ENCODE peak calls at places on chromosomes 4 and X, in ten cellular contexts. One of them, this sample, is unnamed. For H3K4me1, the result is how much of the 10 kb centered on the place peaks cover.

GRCh38 chr4:115154826-115155225 is 41.4 kb upstream of the NDST4 start:
- DNase-seq in ovary: no peak
- DNase-seq in endothelial cell of umbilical vein: no peak
- DNase-seq in Peyer's patch: no peak
- DNase-seq in IMR-90: no peak
- DNase-seq in stomach: no peak
- DNase-seq in HepG2: no peak
- DNase-seq in H1: no peak
- DNase-seq in testis: no peak
- DNase-seq in body of pancreas: no peak
- DNase-seq in this sample: no peak

GRCh38 chr4:118776166-118776954 is 59.6 kb downstream of the SEC24D start:
- DNase-seq in body of pancreas: no peak
- DNase-seq in Peyer's patch: no peak
- DNase-seq in IMR-90: peak
- DNase-seq in stomach: no peak
- DNase-seq in H1: no peak
- DNase-seq in testis: no peak
- DNase-seq in HepG2: no peak
- DNase-seq in endothelial cell of umbilical vein: peak
- DNase-seq in ovary: no peak
- DNase-seq in this sample: no peak

GRCh38 chr4:47209833-47210232 is 178.5 kb downstream of the GABRB1 start:
- DNase-seq in Peyer's patch: no peak
- DNase-seq in testis: no peak
- DNase-seq in IMR-90: peak
- DNase-seq in body of pancreas: no peak
- DNase-seq in H1: no peak
- DNase-seq in HepG2: no peak
- DNase-seq in ovary: no peak
- DNase-seq in stomach: no peak
- DNase-seq in endothelial cell of umbilical vein: no peak
- DNase-seq in this sample: no peak

GRCh38 chrX:154370300-154370881 is 4.0 kb downstream of the FLNA start:
- DNase-seq in HepG2: no peak
- DNase-seq in stomach: no peak
- DNase-seq in endothelial cell of umbilical vein: peak
- DNase-seq in H1: no peak
- DNase-seq in IMR-90: no peak
- DNase-seq in Peyer's patch: no peak
- DNase-seq in ovary: peak
- DNase-seq in testis: no peak
- DNase-seq in body of pancreas: no peak
- DNase-seq in this sample: no peak

GRCh38 chr4:128285085-128286023 is 2.3 kb downstream of the PGRMC2 start:
- DNase-seq in ovary: no peak
- DNase-seq in IMR-90: no peak
- DNase-seq in H1: no peak
- DNase-seq in testis: no peak
- DNase-seq in Peyer's patch: no peak
- DNase-seq in body of pancreas: peak
- DNase-seq in HepG2: peak
- DNase-seq in endothelial cell of umbilical vein: peak
- DNase-seq in stomach: no peak
- DNase-seq in this sample: no peak

GRCh38 chr4:161256716-161257115 is 907.1 kb downstream of the FSTL5 start:
- DNase-seq in ovary: no peak
- DNase-seq in HepG2: peak
- DNase-seq in endothelial cell of umbilical vein: peak
- DNase-seq in Peyer's patch: no peak
- DNase-seq in IMR-90: no peak
- DNase-seq in testis: no peak
- DNase-seq in body of pancreas: no peak
- DNase-seq in stomach: no peak
- DNase-seq in H1: no peak
- DNase-seq in this sample: no peak

GRCh38 chr4:184408711-184409081 is 65.7 kb downstream of the IRF2 start:
- DNase-seq in H1: no peak
- DNase-seq in body of pancreas: no peak
- DNase-seq in stomach: no peak
- DNase-seq in IMR-90: no peak
- DNase-seq in ovary: no peak
- DNase-seq in Peyer's patch: no peak
- DNase-seq in endothelial cell of umbilical vein: no peak
- DNase-seq in HepG2: no peak
- DNase-seq in testis: no peak
- DNase-seq in this sample: no peak

GRCh38 chrX:115413246-115413878 is 123.8 kb downstream of the LUZP4 start:
- DNase-seq in testis: no peak
- DNase-seq in H1: no peak
- DNase-seq in stomach: no peak
- DNase-seq in ovary: no peak
- DNase-seq in Peyer's patch: no peak
- DNase-seq in HepG2: no peak
- DNase-seq in body of pancreas: no peak
- DNase-seq in IMR-90: peak
- DNase-seq in endothelial cell of umbilical vein: peak
- DNase-seq in this sample: no peak

GRCh38 chr4:161254375-161254774 is 909.4 kb downstream of the FSTL5 start:
- DNase-seq in H1: no peak
- DNase-seq in body of pancreas: no peak
- DNase-seq in stomach: no peak
- DNase-seq in HepG2: no peak
- DNase-seq in Peyer's patch: no peak
- DNase-seq in IMR-90: no peak
- DNase-seq in testis: no peak
- DNase-seq in ovary: no peak
- DNase-seq in endothelial cell of umbilical vein: no peak
- DNase-seq in this sample: no peak

GRCh38 chr4:176762661-176763308 is 29.9 kb downstream of the VEGFC start:
- DNase-seq in H1: no peak
- DNase-seq in testis: no peak
- DNase-seq in ovary: no peak
- DNase-seq in IMR-90: no peak
- DNase-seq in stomach: no peak
- DNase-seq in body of pancreas: no peak
- DNase-seq in Peyer's patch: no peak
- DNase-seq in HepG2: no peak
- DNase-seq in endothelial cell of umbilical vein: no peak
- DNase-seq in this sample: no peak

GRCh38 chrX:123481908-123482873 is 250.7 kb downstream of the THOC2 start:
- DNase-seq in H1: no peak
- DNase-seq in body of pancreas: no peak
- DNase-seq in ovary: no peak
- DNase-seq in testis: no peak
- DNase-seq in stomach: no peak
- DNase-seq in IMR-90: peak
- DNase-seq in HepG2: no peak
- DNase-seq in Peyer's patch: no peak
- DNase-seq in endothelial cell of umbilical vein: no peak
- DNase-seq in this sample: no peak

GRCh38 chrX:136933617-136934145 is 53.2 kb upstream of the RBMX start:
- DNase-seq in body of pancreas: peak
- DNase-seq in ovary: no peak
- DNase-seq in IMR-90: no peak
- DNase-seq in stomach: no peak
- DNase-seq in Peyer's patch: no peak
- DNase-seq in H1: no peak
- DNase-seq in testis: no peak
- DNase-seq in HepG2: no peak
- DNase-seq in endothelial cell of umbilical vein: peak
- DNase-seq in this sample: no peak

GRCh38 chr4:95729596-95729995 is 110.3 kb upstream of the PDHA2 start:
- DNase-seq in H1: peak
- DNase-seq in endothelial cell of umbilical vein: no peak
- DNase-seq in ovary: no peak
- DNase-seq in IMR-90: no peak
- DNase-seq in testis: no peak
- DNase-seq in body of pancreas: no peak
- DNase-seq in Peyer's patch: no peak
- DNase-seq in HepG2: no peak
- DNase-seq in stomach: no peak
- DNase-seq in this sample: no peak

GRCh38 chrX:8913665-8914409 is 112.7 kb upstream of the FAM9A start:
- DNase-seq in HepG2: no peak
- DNase-seq in IMR-90: peak
- DNase-seq in endothelial cell of umbilical vein: no peak
- DNase-seq in body of pancreas: no peak
- DNase-seq in stomach: no peak
- DNase-seq in Peyer's patch: no peak
- DNase-seq in ovary: peak
- DNase-seq in H1: no peak
- DNase-seq in testis: peak
- DNase-seq in this sample: no peak

GRCh38 chr4:117429061-117429460 is 343.7 kb upstream of the TRAM1L1 start:
- DNase-seq in Peyer's patch: no peak
- DNase-seq in IMR-90: no peak
- DNase-seq in HepG2: no peak
- DNase-seq in stomach: no peak
- DNase-seq in testis: no peak
- DNase-seq in body of pancreas: peak
- DNase-seq in endothelial cell of umbilical vein: no peak
- DNase-seq in ovary: no peak
- DNase-seq in H1: peak
- DNase-seq in this sample: no peak

GRCh38 chr4:120611092-120611491 is 311.4 kb downstream of the PRDM5 start:
- DNase-seq in endothelial cell of umbilical vein: no peak
- DNase-seq in ovary: no peak
- DNase-seq in IMR-90: no peak
- DNase-seq in stomach: no peak
- DNase-seq in H1: no peak
- DNase-seq in testis: no peak
- DNase-seq in Peyer's patch: no peak
- DNase-seq in body of pancreas: no peak
- DNase-seq in HepG2: no peak
- DNase-seq in this sample: no peak

GRCh38 chrX:57607295-57608187 is 15.7 kb downstream of the ZXDB start:
- DNase-seq in endothelial cell of umbilical vein: no peak
- DNase-seq in IMR-90: no peak
- DNase-seq in testis: no peak
- DNase-seq in stomach: no peak
- DNase-seq in HepG2: no peak
- DNase-seq in ovary: no peak
- DNase-seq in Peyer's patch: no peak
- DNase-seq in body of pancreas: no peak
- DNase-seq in H1: no peak
- DNase-seq in this sample: no peak

GRCh38 chrX:52995135-52995973 is 37.0 kb upstream of the FAM156A start:
- DNase-seq in testis: peak
- DNase-seq in ovary: peak
- DNase-seq in IMR-90: peak
- DNase-seq in endothelial cell of umbilical vein: peak
- DNase-seq in HepG2: peak
- DNase-seq in H1: peak
- DNase-seq in body of pancreas: peak
- DNase-seq in stomach: peak
- DNase-seq in Peyer's patch: peak
- DNase-seq in this sample: peak
- TF ChIP-seq POLR2A in testis: no peak
- TF ChIP-seq POLR2A in ovary: peak
- TF ChIP-seq POLR2A in IMR-90: no peak
- TF ChIP-seq POLR2A in endothelial cell of umbilical vein: no peak
- TF ChIP-seq POLR2A in HepG2: peak
- TF ChIP-seq POLR2A in H1: no peak
- TF ChIP-seq POLR2A in body of pancreas: no peak
- TF ChIP-seq POLR2A in stomach: no peak
- TF ChIP-seq POLR2A in Peyer's patch: no peak
- TF ChIP-seq POLR2A in this sample: no peak

GRCh38 chr4:83019794-83020497 is 9.3 kb upstream of the LIN54 start:
- DNase-seq in endothelial cell of umbilical vein: no peak
- DNase-seq in stomach: no peak
- DNase-seq in Peyer's patch: no peak
- DNase-seq in IMR-90: no peak
- DNase-seq in HepG2: no peak
- DNase-seq in ovary: no peak
- DNase-seq in body of pancreas: no peak
- DNase-seq in testis: no peak
- DNase-seq in H1: no peak
- DNase-seq in this sample: no peak
- H3K4me3 ChIP-seq in endothelial cell of umbilical vein: no peak
- H3K4me3 ChIP-seq in stomach: no peak
- H3K4me3 ChIP-seq in Peyer's patch: no peak
- H3K4me3 ChIP-seq in IMR-90: no peak
- H3K4me3 ChIP-seq in HepG2: no peak
- H3K4me3 ChIP-seq in ovary: no peak
- H3K4me3 ChIP-seq in body of pancreas: no peak
- H3K4me3 ChIP-seq in testis: no peak
- H3K4me3 ChIP-seq in H1: no peak
- H3K4me3 ChIP-seq in this sample: no peak

DNA sequence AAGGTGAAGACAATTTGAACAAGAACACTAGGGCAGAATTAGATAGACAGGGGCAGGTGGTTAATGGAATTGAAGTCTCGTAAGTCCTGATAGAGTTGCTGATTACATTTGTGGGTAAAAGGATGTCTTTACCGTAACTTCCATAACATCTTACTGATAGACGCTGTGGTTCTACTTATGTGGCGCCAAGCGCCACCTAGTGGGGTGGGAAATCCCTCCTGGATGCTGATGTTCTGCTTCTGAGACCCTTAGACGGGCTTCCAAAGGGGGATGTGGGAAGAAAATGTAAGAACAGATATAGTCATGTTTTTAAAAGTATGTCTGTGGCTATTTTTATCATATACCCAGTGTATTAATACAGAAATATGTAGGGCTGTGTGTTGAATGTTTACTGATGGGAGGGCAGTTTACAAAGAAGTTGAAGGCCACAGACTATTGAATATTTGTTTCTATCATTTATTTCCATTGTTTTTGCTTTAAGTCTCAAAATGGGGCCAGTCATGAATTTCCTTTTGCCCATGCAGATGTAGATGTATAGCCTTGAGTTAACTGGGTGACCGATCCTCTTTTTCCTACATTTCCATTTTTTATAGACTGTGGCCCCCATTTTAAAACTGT is 12.2 kb upstream of the TLR8 start:
- DNase-seq in ovary: no peak
- DNase-seq in stomach: peak
- DNase-seq in HepG2: peak
- DNase-seq in H1: no peak
- DNase-seq in IMR-90: peak
- DNase-seq in testis: peak
- DNase-seq in Peyer's patch: peak
- DNase-seq in endothelial cell of umbilical vein: peak
- DNase-seq in body of pancreas: no peak
- DNase-seq in this sample: peak
- H3K4me1 ChIP-seq in ovary: under half
- H3K4me1 ChIP-seq in stomach: under half
- H3K4me1 ChIP-seq in HepG2: under half
- H3K4me1 ChIP-seq in H1: under half
- H3K4me1 ChIP-seq in IMR-90: under half
- H3K4me1 ChIP-seq in testis: under half
- H3K4me1 ChIP-seq in Peyer's patch: under half
- H3K4me1 ChIP-seq in endothelial cell of umbilical vein: under half
- H3K4me1 ChIP-seq in body of pancreas: under half
- H3K4me1 ChIP-seq in this sample: under half

DNA sequence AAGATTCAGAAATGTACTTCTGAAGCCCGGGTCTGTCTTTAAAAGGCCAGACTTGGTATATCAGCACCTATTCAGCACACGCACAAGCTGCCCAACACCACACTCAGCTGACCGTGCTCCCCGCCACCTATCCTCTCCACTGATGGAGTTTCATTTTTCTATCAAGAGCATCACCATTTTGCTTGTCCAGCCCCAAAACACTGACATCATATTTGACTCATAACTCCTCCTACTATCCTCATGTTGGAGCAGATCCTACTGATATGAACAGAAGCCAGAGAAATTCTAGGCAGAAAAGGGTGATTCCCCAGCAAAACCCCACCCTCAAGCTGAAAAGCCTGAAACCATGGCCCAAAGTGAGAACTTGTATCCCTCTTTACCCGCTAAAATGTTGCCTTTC is 100.2 kb downstream of the SORBS2 start:
- DNase-seq in IMR-90: peak
- DNase-seq in Peyer's patch: no peak
- DNase-seq in stomach: no peak
- DNase-seq in body of pancreas: no peak
- DNase-seq in ovary: no peak
- DNase-seq in HepG2: no peak
- DNase-seq in testis: no peak
- DNase-seq in endothelial cell of umbilical vein: peak
- DNase-seq in H1: no peak
- DNase-seq in this sample: no peak
- TF ChIP-seq POLR2A in IMR-90: no peak
- TF ChIP-seq POLR2A in Peyer's patch: no peak
- TF ChIP-seq POLR2A in stomach: no peak
- TF ChIP-seq POLR2A in body of pancreas: no peak
- TF ChIP-seq POLR2A in ovary: no peak
- TF ChIP-seq POLR2A in HepG2: no peak
- TF ChIP-seq POLR2A in testis: no peak
- TF ChIP-seq POLR2A in endothelial cell of umbilical vein: no peak
- TF ChIP-seq POLR2A in H1: no peak
- TF ChIP-seq POLR2A in this sample: no peak